ENCODE peak calls at places on chromosomes 7 and 10, in five cellular contexts. One of them, this sample, is unnamed.

GRCh38 chr10:15325243-15326002 is 45.7 kb downstream of the FAM171A1 start:
- DNase-seq in GOT3: no peak
- DNase-seq in mammary epithelial cell: peak
- DNase-seq in omental fat pad: no peak
- DNase-seq in RKO: peak
- DNase-seq in this sample: peak

GRCh38 chr7:44980393-44981034 is 1.7 kb upstream of the MYO1G start:
- DNase-seq in omental fat pad: no peak
- DNase-seq in mammary epithelial cell: no peak
- DNase-seq in GOT3: no peak
- DNase-seq in RKO: no peak
- DNase-seq in this sample: peak

GRCh38 chr10:77267703-77268630 is 369.6 kb downstream of the KCNMA1 start:
- DNase-seq in mammary epithelial cell: no peak
- DNase-seq in GOT3: no peak
- DNase-seq in RKO: no peak
- DNase-seq in omental fat pad: no peak
- DNase-seq in this sample: no peak

GRCh38 chr7:111678986-111679385 is 116.7 kb upstream of the IMMP2L start:
- DNase-seq in mammary epithelial cell: no peak
- DNase-seq in GOT3: no peak
- DNase-seq in RKO: no peak
- DNase-seq in omental fat pad: no peak
- DNase-seq in this sample: no peak

GRCh38 chr7:112995091-112995824 is 91.4 kb downstream of the GPR85 start:
- DNase-seq in omental fat pad: no peak
- DNase-seq in RKO: peak
- DNase-seq in mammary epithelial cell: peak
- DNase-seq in GOT3: no peak
- DNase-seq in this sample: peak

GRCh38 chr7:27586825-27587224 is 75.9 kb downstream of the HIBADH start:
- DNase-seq in omental fat pad: no peak
- DNase-seq in GOT3: no peak
- DNase-seq in mammary epithelial cell: no peak
- DNase-seq in RKO: no peak
- DNase-seq in this sample: no peak

GRCh38 chr10:131461093-131461492 is 149.6 kb upstream of the TCERG1L start:
- DNase-seq in RKO: no peak
- DNase-seq in GOT3: no peak
- DNase-seq in omental fat pad: no peak
- DNase-seq in mammary epithelial cell: no peak
- DNase-seq in this sample: no peak

GRCh38 chr7:80445351-80445750 is 66.5 kb downstream of the GNAT3 start:
- DNase-seq in omental fat pad: no peak
- DNase-seq in mammary epithelial cell: no peak
- DNase-seq in RKO: no peak
- DNase-seq in GOT3: no peak
- DNase-seq in this sample: no peak

GRCh38 chr10:121216721-121217181 is 365.6 kb downstream of the WDR11 start:
- DNase-seq in RKO: no peak
- DNase-seq in GOT3: peak
- DNase-seq in mammary epithelial cell: no peak
- DNase-seq in omental fat pad: no peak
- DNase-seq in this sample: no peak

GRCh38 chr10:45000764-45001381 is at the start of gene ZNF22:
- DNase-seq in RKO: peak
- DNase-seq in GOT3: peak
- DNase-seq in omental fat pad: no peak
- DNase-seq in mammary epithelial cell: peak
- DNase-seq in this sample: peak

GRCh38 chr10:98270786-98271185 is 2.8 kb upstream of the LOXL4 start:
- DNase-seq in GOT3: no peak
- DNase-seq in mammary epithelial cell: no peak
- DNase-seq in RKO: no peak
- DNase-seq in omental fat pad: no peak
- DNase-seq in this sample: no peak

GRCh38 chr10:12796431-12797185 is 204.9 kb downstream of the CCDC3 start:
- DNase-seq in GOT3: no peak
- DNase-seq in omental fat pad: no peak
- DNase-seq in mammary epithelial cell: no peak
- DNase-seq in RKO: no peak
- DNase-seq in this sample: no peak

GRCh38 chr7:135510603-135511183 is 791 bp upstream of the CNOT4 start:
- DNase-seq in GOT3: no peak
- DNase-seq in mammary epithelial cell: no peak
- DNase-seq in omental fat pad: no peak
- DNase-seq in RKO: peak
- DNase-seq in this sample: peak

GRCh38 chr10:98528166-98528784 is 81.5 kb upstream of the HPS1 start:
- DNase-seq in omental fat pad: no peak
- DNase-seq in RKO: no peak
- DNase-seq in GOT3: no peak
- DNase-seq in mammary epithelial cell: no peak
- DNase-seq in this sample: no peak

GRCh38 chr7:134986363-134987231 is at the start of gene AGBL3:
- DNase-seq in omental fat pad: peak
- DNase-seq in RKO: peak
- DNase-seq in GOT3: peak
- DNase-seq in mammary epithelial cell: peak
- DNase-seq in this sample: peak

GRCh38 chr10:95399167-95399566 is 108.4 kb upstream of the PDLIM1 start:
- DNase-seq in mammary epithelial cell: no peak
- DNase-seq in GOT3: no peak
- DNase-seq in omental fat pad: no peak
- DNase-seq in RKO: no peak
- DNase-seq in this sample: no peak

GRCh38 chr10:99540339-99540672 is 7.6 kb downstream of the NKX2-3 start:
- DNase-seq in RKO: no peak
- DNase-seq in mammary epithelial cell: no peak
- DNase-seq in GOT3: no peak
- DNase-seq in omental fat pad: no peak
- DNase-seq in this sample: no peak

GRCh38 chr7:134448359-134449229 is 10.3 kb downstream of the AKR1B1 start:
- DNase-seq in omental fat pad: no peak
- DNase-seq in GOT3: no peak
- DNase-seq in mammary epithelial cell: peak
- DNase-seq in RKO: peak
- DNase-seq in this sample: peak

GRCh38 chr7:158973941-158974785 is 117.8 kb downstream of the DYNC2I1 start:
- DNase-seq in RKO: no peak
- DNase-seq in omental fat pad: no peak
- DNase-seq in GOT3: no peak
- DNase-seq in mammary epithelial cell: no peak
- DNase-seq in this sample: no peak

GRCh38 chr10:107341281-107341680 is 176.8 kb upstream of the SORCS1 start:
- DNase-seq in mammary epithelial cell: no peak
- DNase-seq in GOT3: no peak
- DNase-seq in omental fat pad: no peak
- DNase-seq in RKO: peak
- DNase-seq in this sample: no peak

GRCh38 chr7:140564643-140565042 is 76.0 kb downstream of the DENND2A start:
- DNase-seq in RKO: no peak
- DNase-seq in omental fat pad: no peak
- DNase-seq in GOT3: no peak
- DNase-seq in mammary epithelial cell: peak
- DNase-seq in this sample: peak

GRCh38 chr10:5641501-5641900 is 24.9 kb downstream of the ASB13 start:
- DNase-seq in mammary epithelial cell: no peak
- DNase-seq in GOT3: no peak
- DNase-seq in omental fat pad: no peak
- DNase-seq in RKO: no peak
- DNase-seq in this sample: no peak

GRCh38 chr7:90693939-90694338 is 97.8 kb downstream of the CDK14 start:
- DNase-seq in omental fat pad: no peak
- DNase-seq in mammary epithelial cell: no peak
- DNase-seq in RKO: no peak
- DNase-seq in GOT3: no peak
- DNase-seq in this sample: no peak

GRCh38 chr7:137928626-137929025 is 73.3 kb downstream of the CREB3L2 start:
- DNase-seq in omental fat pad: no peak
- DNase-seq in RKO: no peak
- DNase-seq in GOT3: no peak
- DNase-seq in mammary epithelial cell: no peak
- DNase-seq in this sample: peak

GRCh38 chr7:2687338-2687869 is 598 bp upstream of the AMZ1 start:
- DNase-seq in mammary epithelial cell: no peak
- DNase-seq in GOT3: no peak
- DNase-seq in omental fat pad: no peak
- DNase-seq in RKO: no peak
- DNase-seq in this sample: peak

GRCh38 chr7:67588631-67589030 is 592.0 kb downstream of the TYW1 start:
- DNase-seq in RKO: no peak
- DNase-seq in omental fat pad: no peak
- DNase-seq in GOT3: no peak
- DNase-seq in mammary epithelial cell: no peak
- DNase-seq in this sample: no peak

GRCh38 chr10:124063736-124064135 is 29.7 kb downstream of the CHST15 start:
- DNase-seq in omental fat pad: no peak
- DNase-seq in GOT3: no peak
- DNase-seq in RKO: no peak
- DNase-seq in mammary epithelial cell: peak
- DNase-seq in this sample: no peak

GRCh38 chr10:11810313-11810766 is 12.8 kb upstream of the PROSER2 start:
- DNase-seq in GOT3: no peak
- DNase-seq in omental fat pad: no peak
- DNase-seq in mammary epithelial cell: peak
- DNase-seq in RKO: no peak
- DNase-seq in this sample: no peak

GRCh38 chr7:72334733-72335132 is 77.4 kb downstream of the CALN1 start:
- DNase-seq in RKO: no peak
- DNase-seq in omental fat pad: no peak
- DNase-seq in mammary epithelial cell: no peak
- DNase-seq in GOT3: no peak
- DNase-seq in this sample: no peak

GRCh38 chr10:6473430-6473829 is 106.6 kb downstream of the PRKCQ start:
- DNase-seq in omental fat pad: no peak
- DNase-seq in GOT3: no peak
- DNase-seq in RKO: no peak
- DNase-seq in mammary epithelial cell: peak
- DNase-seq in this sample: no peak

GRCh38 chr7:143002106-143002505 is 24.8 kb downstream of the OR9A2 start:
- DNase-seq in omental fat pad: no peak
- DNase-seq in RKO: peak
- DNase-seq in mammary epithelial cell: peak
- DNase-seq in GOT3: no peak
- DNase-seq in this sample: peak

GRCh38 chr10:69846252-69847000 is 44.7 kb downstream of the COL13A1 start:
- DNase-seq in GOT3: no peak
- DNase-seq in RKO: no peak
- DNase-seq in mammary epithelial cell: no peak
- DNase-seq in omental fat pad: no peak
- DNase-seq in this sample: no peak

This sample was measured in ACHN.